ENCODE peak calls at places on chromosomes 1 and 21, in ten cellular contexts. One of them, this sample, is unnamed.

GRCh38 chr1:162218975-162219374 is 149.5 kb downstream of the NOS1AP start:
- DNase-seq in cardiac muscle cell: peak
- DNase-seq in fibroblast of lung: peak
- DNase-seq in lung: no peak
- DNase-seq in psoas muscle: no peak
- DNase-seq in stomach: no peak
- DNase-seq in neural progenitor cell: no peak
- DNase-seq in tibial nerve: no peak
- DNase-seq in ovary: no peak
- DNase-seq in IMR-90: no peak
- DNase-seq in this sample: peak

GRCh38 chr1:109214695-109215623 is 1.2 kb downstream of the SARS1 start:
- DNase-seq in cardiac muscle cell: peak
- DNase-seq in fibroblast of lung: peak
- DNase-seq in lung: peak
- DNase-seq in psoas muscle: peak
- DNase-seq in stomach: peak
- DNase-seq in neural progenitor cell: no peak
- DNase-seq in tibial nerve: peak
- DNase-seq in ovary: peak
- DNase-seq in IMR-90: peak
- DNase-seq in this sample: peak

GRCh38 chr1:27599605-27600499 is 4.1 kb downstream of the AHDC1 start:
- DNase-seq in cardiac muscle cell: no peak
- DNase-seq in fibroblast of lung: no peak
- DNase-seq in lung: no peak
- DNase-seq in psoas muscle: no peak
- DNase-seq in stomach: no peak
- DNase-seq in neural progenitor cell: no peak
- DNase-seq in tibial nerve: no peak
- DNase-seq in ovary: peak
- DNase-seq in IMR-90: no peak
- DNase-seq in this sample: no peak

GRCh38 chr1:19949016-19949415 is 25.6 kb upstream of the PLA2G2E start:
- DNase-seq in cardiac muscle cell: no peak
- DNase-seq in fibroblast of lung: peak
- DNase-seq in lung: no peak
- DNase-seq in psoas muscle: no peak
- DNase-seq in stomach: no peak
- DNase-seq in neural progenitor cell: no peak
- DNase-seq in tibial nerve: no peak
- DNase-seq in ovary: no peak
- DNase-seq in IMR-90: peak
- DNase-seq in this sample: peak

GRCh38 chr1:1122078-1122811 is 6.4 kb upstream of the C1orf159 start:
- DNase-seq in cardiac muscle cell: peak
- DNase-seq in fibroblast of lung: peak
- DNase-seq in lung: peak
- DNase-seq in psoas muscle: peak
- DNase-seq in stomach: peak
- DNase-seq in neural progenitor cell: peak
- DNase-seq in tibial nerve: peak
- DNase-seq in ovary: peak
- DNase-seq in IMR-90: peak
- DNase-seq in this sample: peak

GRCh38 chr1:204445860-204446412 is 34.3 kb upstream of the PPP1R15B start:
- DNase-seq in cardiac muscle cell: peak
- DNase-seq in fibroblast of lung: no peak
- DNase-seq in lung: no peak
- DNase-seq in psoas muscle: peak
- DNase-seq in stomach: peak
- DNase-seq in neural progenitor cell: peak
- DNase-seq in tibial nerve: no peak
- DNase-seq in ovary: no peak
- DNase-seq in IMR-90: peak
- DNase-seq in this sample: no peak

GRCh38 chr1:11473635-11474034 is 5.3 kb upstream of the DISP3 start:
- DNase-seq in cardiac muscle cell: peak
- DNase-seq in fibroblast of lung: peak
- DNase-seq in lung: no peak
- DNase-seq in psoas muscle: no peak
- DNase-seq in stomach: no peak
- DNase-seq in neural progenitor cell: peak
- DNase-seq in tibial nerve: no peak
- DNase-seq in ovary: no peak
- DNase-seq in IMR-90: peak
- DNase-seq in this sample: peak

GRCh38 chr1:156033011-156033410 is 12.3 kb upstream of the SSR2 start:
- DNase-seq in cardiac muscle cell: no peak
- DNase-seq in fibroblast of lung: peak
- DNase-seq in lung: no peak
- DNase-seq in psoas muscle: no peak
- DNase-seq in stomach: no peak
- DNase-seq in neural progenitor cell: no peak
- DNase-seq in tibial nerve: no peak
- DNase-seq in ovary: no peak
- DNase-seq in IMR-90: peak
- DNase-seq in this sample: no peak

GRCh38 chr1:3846521-3846920 is 10.5 kb downstream of the CEP104 start:
- DNase-seq in cardiac muscle cell: no peak
- DNase-seq in fibroblast of lung: no peak
- DNase-seq in lung: no peak
- DNase-seq in psoas muscle: no peak
- DNase-seq in stomach: no peak
- DNase-seq in neural progenitor cell: no peak
- DNase-seq in tibial nerve: no peak
- DNase-seq in ovary: no peak
- DNase-seq in IMR-90: no peak
- DNase-seq in this sample: no peak

GRCh38 chr1:208834346-208835081 is 590.3 kb upstream of the PLXNA2 start:
- DNase-seq in cardiac muscle cell: peak
- DNase-seq in fibroblast of lung: peak
- DNase-seq in lung: no peak
- DNase-seq in psoas muscle: no peak
- DNase-seq in stomach: no peak
- DNase-seq in neural progenitor cell: peak
- DNase-seq in tibial nerve: no peak
- DNase-seq in ovary: no peak
- DNase-seq in IMR-90: no peak
- DNase-seq in this sample: no peak

GRCh38 chr1:178189814-178190213 is 95.9 kb downstream of the RASAL2 start:
- DNase-seq in cardiac muscle cell: peak
- DNase-seq in fibroblast of lung: no peak
- DNase-seq in lung: no peak
- DNase-seq in psoas muscle: no peak
- DNase-seq in stomach: no peak
- DNase-seq in neural progenitor cell: peak
- DNase-seq in tibial nerve: peak
- DNase-seq in ovary: no peak
- DNase-seq in IMR-90: peak
- DNase-seq in this sample: no peak

GRCh38 chr1:89607888-89608626 is 24.9 kb upstream of the LRRC8C start:
- DNase-seq in cardiac muscle cell: peak
- DNase-seq in fibroblast of lung: peak
- DNase-seq in lung: no peak
- DNase-seq in psoas muscle: no peak
- DNase-seq in stomach: no peak
- DNase-seq in neural progenitor cell: no peak
- DNase-seq in tibial nerve: no peak
- DNase-seq in ovary: no peak
- DNase-seq in IMR-90: peak
- DNase-seq in this sample: peak

GRCh38 chr1:89844236-89844807 is 23.5 kb downstream of the LRRC8D start:
- DNase-seq in cardiac muscle cell: no peak
- DNase-seq in fibroblast of lung: peak
- DNase-seq in lung: no peak
- DNase-seq in psoas muscle: no peak
- DNase-seq in stomach: no peak
- DNase-seq in neural progenitor cell: no peak
- DNase-seq in tibial nerve: no peak
- DNase-seq in ovary: no peak
- DNase-seq in IMR-90: peak
- DNase-seq in this sample: peak

GRCh38 chr1:54174106-54174505 is 21.3 kb upstream of the CDCP2 start:
- DNase-seq in cardiac muscle cell: no peak
- DNase-seq in fibroblast of lung: no peak
- DNase-seq in lung: no peak
- DNase-seq in psoas muscle: no peak
- DNase-seq in stomach: no peak
- DNase-seq in neural progenitor cell: no peak
- DNase-seq in tibial nerve: no peak
- DNase-seq in ovary: no peak
- DNase-seq in IMR-90: no peak
- DNase-seq in this sample: no peak

GRCh38 chr1:11847667-11848445 is at the start of gene NPPA:
- DNase-seq in cardiac muscle cell: peak
- DNase-seq in fibroblast of lung: no peak
- DNase-seq in lung: no peak
- DNase-seq in psoas muscle: no peak
- DNase-seq in stomach: no peak
- DNase-seq in neural progenitor cell: no peak
- DNase-seq in tibial nerve: no peak
- DNase-seq in ovary: no peak
- DNase-seq in IMR-90: peak
- DNase-seq in this sample: no peak

GRCh38 chr1:41670558-41670957 is 186.1 kb upstream of the EDN2 start:
- DNase-seq in cardiac muscle cell: no peak
- DNase-seq in fibroblast of lung: peak
- DNase-seq in lung: no peak
- DNase-seq in psoas muscle: no peak
- DNase-seq in stomach: no peak
- DNase-seq in neural progenitor cell: no peak
- DNase-seq in tibial nerve: no peak
- DNase-seq in ovary: no peak
- DNase-seq in IMR-90: peak
- DNase-seq in this sample: peak

GRCh38 chr1:196209983-196210382 is 398.3 kb downstream of the KCNT2 start:
- DNase-seq in cardiac muscle cell: no peak
- DNase-seq in fibroblast of lung: peak
- DNase-seq in lung: no peak
- DNase-seq in psoas muscle: no peak
- DNase-seq in stomach: no peak
- DNase-seq in neural progenitor cell: no peak
- DNase-seq in tibial nerve: no peak
- DNase-seq in ovary: no peak
- DNase-seq in IMR-90: no peak
- DNase-seq in this sample: no peak

GRCh38 chr1:180560200-180560867 is 1.6 kb downstream of the OVAAL start:
- DNase-seq in cardiac muscle cell: no peak
- DNase-seq in fibroblast of lung: no peak
- DNase-seq in lung: no peak
- DNase-seq in psoas muscle: no peak
- DNase-seq in stomach: peak
- DNase-seq in neural progenitor cell: no peak
- DNase-seq in tibial nerve: no peak
- DNase-seq in ovary: no peak
- DNase-seq in IMR-90: no peak
- DNase-seq in this sample: no peak

GRCh38 chr1:203669739-203670138 is 43.1 kb downstream of the ATP2B4 start:
- DNase-seq in cardiac muscle cell: no peak
- DNase-seq in fibroblast of lung: peak
- DNase-seq in lung: no peak
- DNase-seq in psoas muscle: no peak
- DNase-seq in stomach: no peak
- DNase-seq in neural progenitor cell: no peak
- DNase-seq in tibial nerve: no peak
- DNase-seq in ovary: no peak
- DNase-seq in IMR-90: peak
- DNase-seq in this sample: peak

GRCh38 chr1:2234762-2235113 is 6.6 kb downstream of the SKI start:
- DNase-seq in cardiac muscle cell: no peak
- DNase-seq in fibroblast of lung: no peak
- DNase-seq in lung: no peak
- DNase-seq in psoas muscle: no peak
- DNase-seq in stomach: no peak
- DNase-seq in neural progenitor cell: no peak
- DNase-seq in tibial nerve: no peak
- DNase-seq in ovary: peak
- DNase-seq in IMR-90: no peak
- DNase-seq in this sample: no peak
- H3K4me3 ChIP-seq in cardiac muscle cell: no peak
- H3K4me3 ChIP-seq in fibroblast of lung: no peak
- H3K4me3 ChIP-seq in lung: no peak
- H3K4me3 ChIP-seq in psoas muscle: peak
- H3K4me3 ChIP-seq in stomach: peak
- H3K4me3 ChIP-seq in neural progenitor cell: no peak
- H3K4me3 ChIP-seq in tibial nerve: no peak
- H3K4me3 ChIP-seq in ovary: no peak
- H3K4me3 ChIP-seq in IMR-90: no peak
- H3K4me3 ChIP-seq in this sample: no peak

GRCh38 chr1:160237558-160237957 is 24.8 kb downstream of the DCAF8 start:
- DNase-seq in cardiac muscle cell: no peak
- DNase-seq in fibroblast of lung: no peak
- DNase-seq in lung: no peak
- DNase-seq in psoas muscle: no peak
- DNase-seq in stomach: no peak
- DNase-seq in neural progenitor cell: no peak
- DNase-seq in tibial nerve: no peak
- DNase-seq in ovary: no peak
- DNase-seq in IMR-90: no peak
- DNase-seq in this sample: no peak
- TF ChIP-seq CTCF in cardiac muscle cell: no peak
- TF ChIP-seq CTCF in fibroblast of lung: no peak
- TF ChIP-seq CTCF in lung: no peak
- TF ChIP-seq CTCF in psoas muscle: no peak
- TF ChIP-seq CTCF in stomach: no peak
- TF ChIP-seq CTCF in neural progenitor cell: no peak
- TF ChIP-seq CTCF in tibial nerve: no peak
- TF ChIP-seq CTCF in ovary: no peak
- TF ChIP-seq CTCF in IMR-90: no peak
- TF ChIP-seq CTCF in this sample: no peak

GRCh38 chr21:38680401-38680800 is 125.3 kb upstream of the ETS2 start:
- DNase-seq in cardiac muscle cell: no peak
- DNase-seq in fibroblast of lung: no peak
- DNase-seq in lung: no peak
- DNase-seq in psoas muscle: no peak
- DNase-seq in stomach: no peak
- DNase-seq in neural progenitor cell: no peak
- DNase-seq in tibial nerve: no peak
- DNase-seq in ovary: no peak
- DNase-seq in IMR-90: no peak
- DNase-seq in this sample: no peak
- H3K27ac ChIP-seq in cardiac muscle cell: no peak
- H3K27ac ChIP-seq in fibroblast of lung: no peak
- H3K27ac ChIP-seq in lung: no peak
- H3K27ac ChIP-seq in psoas muscle: no peak
- H3K27ac ChIP-seq in stomach: no peak
- H3K27ac ChIP-seq in neural progenitor cell: no peak
- H3K27ac ChIP-seq in tibial nerve: no peak
- H3K27ac ChIP-seq in ovary: no peak
- H3K27ac ChIP-seq in IMR-90: no peak
- H3K27ac ChIP-seq in this sample: no peak

DNA sequence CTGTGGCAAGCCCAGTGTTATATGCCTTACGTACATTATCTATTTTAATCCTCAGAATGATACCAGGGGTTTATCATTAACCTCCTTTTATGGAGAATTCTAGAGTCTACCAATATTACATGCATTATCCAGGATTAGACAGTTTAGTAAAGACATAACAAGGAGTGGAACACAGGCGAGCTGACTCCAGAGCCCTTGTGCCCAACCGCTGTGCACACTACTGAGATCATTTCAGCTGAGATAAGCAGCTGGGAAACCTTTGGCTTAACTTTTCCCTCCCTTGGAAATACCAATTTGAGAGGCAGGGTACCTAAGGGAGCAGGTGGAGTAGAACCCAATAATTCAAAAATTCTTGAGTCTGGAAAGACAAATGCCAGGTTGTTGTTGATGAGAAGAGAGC is 59.8 kb upstream of the ATP1B1 start:
- DNase-seq in cardiac muscle cell: no peak
- DNase-seq in fibroblast of lung: no peak
- DNase-seq in lung: no peak
- DNase-seq in psoas muscle: no peak
- DNase-seq in stomach: no peak
- DNase-seq in neural progenitor cell: no peak
- DNase-seq in tibial nerve: no peak
- DNase-seq in ovary: no peak
- DNase-seq in IMR-90: no peak
- DNase-seq in this sample: no peak
- H3K4me3 ChIP-seq in cardiac muscle cell: no peak
- H3K4me3 ChIP-seq in fibroblast of lung: no peak
- H3K4me3 ChIP-seq in lung: no peak
- H3K4me3 ChIP-seq in psoas muscle: no peak
- H3K4me3 ChIP-seq in stomach: no peak
- H3K4me3 ChIP-seq in neural progenitor cell: no peak
- H3K4me3 ChIP-seq in tibial nerve: no peak
- H3K4me3 ChIP-seq in ovary: no peak
- H3K4me3 ChIP-seq in IMR-90: no peak
- H3K4me3 ChIP-seq in this sample: no peak

This sample was measured in mammary epithelial cell.